ENCODE peak calls at places on chromosome 1, in nine cellular contexts. One of them, this sample, is unnamed.

GRCh38 chr1:23194119-23194984 is 22.9 kb downstream of the HTR1D start:
- DNase-seq in ascending aorta: no peak
- DNase-seq in heart left ventricle: no peak
- DNase-seq in spleen: no peak
- DNase-seq in mesenchymal stem cell: peak; percentile 99
- DNase-seq in cardiac muscle cell: no peak
- DNase-seq in hepatocyte: no peak
- DNase-seq in lower lobe of right lung: no peak
- DNase-seq in IMR-90: peak; percentile 95
- DNase-seq in this sample: no peak

GRCh38 chr1:57599233-57599994 is 175.6 kb upstream of the DAB1 start:
- DNase-seq in ascending aorta: no peak
- DNase-seq in heart left ventricle: no peak
- DNase-seq in spleen: no peak
- DNase-seq in mesenchymal stem cell: peak; percentile 4
- DNase-seq in cardiac muscle cell: peak; percentile 85
- DNase-seq in hepatocyte: peak; percentile 33
- DNase-seq in lower lobe of right lung: no peak
- DNase-seq in IMR-90: peak; percentile 1
- DNase-seq in this sample: no peak

GRCh38 chr1:5891736-5892135 is 100.5 kb downstream of the NPHP4 start:
- DNase-seq in ascending aorta: no peak
- DNase-seq in heart left ventricle: peak; percentile 50
- DNase-seq in spleen: no peak
- DNase-seq in mesenchymal stem cell: no peak
- DNase-seq in cardiac muscle cell: no peak
- DNase-seq in hepatocyte: no peak
- DNase-seq in lower lobe of right lung: peak; percentile 6
- DNase-seq in IMR-90: peak; percentile 25
- DNase-seq in this sample: no peak

GRCh38 chr1:108119500-108119899 is 80.6 kb downstream of the SLC25A24 start:
- DNase-seq in ascending aorta: no peak
- DNase-seq in heart left ventricle: no peak
- DNase-seq in spleen: no peak
- DNase-seq in mesenchymal stem cell: no peak
- DNase-seq in cardiac muscle cell: no peak
- DNase-seq in hepatocyte: no peak
- DNase-seq in lower lobe of right lung: no peak
- DNase-seq in IMR-90: no peak
- DNase-seq in this sample: no peak

GRCh38 chr1:198838022-198838342 is 199.1 kb downstream of the PTPRC start:
- DNase-seq in ascending aorta: no peak
- DNase-seq in heart left ventricle: no peak
- DNase-seq in spleen: no peak
- DNase-seq in mesenchymal stem cell: no peak
- DNase-seq in cardiac muscle cell: no peak
- DNase-seq in hepatocyte: no peak
- DNase-seq in lower lobe of right lung: no peak
- DNase-seq in IMR-90: no peak
- DNase-seq in this sample: no peak

GRCh38 chr1:230327892-230328284 is 98.2 kb downstream of the PGBD5 start:
- DNase-seq in ascending aorta: no peak
- DNase-seq in heart left ventricle: no peak
- DNase-seq in spleen: peak; percentile 58
- DNase-seq in mesenchymal stem cell: peak; percentile 42
- DNase-seq in cardiac muscle cell: no peak
- DNase-seq in hepatocyte: no peak
- DNase-seq in lower lobe of right lung: no peak
- DNase-seq in IMR-90: no peak
- DNase-seq in this sample: no peak

GRCh38 chr1:110136911-110137310 is 13.4 kb upstream of the SLC6A17 start:
- DNase-seq in ascending aorta: peak; percentile 58
- DNase-seq in heart left ventricle: no peak
- DNase-seq in spleen: no peak
- DNase-seq in mesenchymal stem cell: peak; percentile 4
- DNase-seq in cardiac muscle cell: peak; percentile 95
- DNase-seq in hepatocyte: peak; percentile 56
- DNase-seq in lower lobe of right lung: no peak
- DNase-seq in IMR-90: no peak
- DNase-seq in this sample: peak; percentile 42

GRCh38 chr1:66168919-66169725 is 364.8 kb upstream of the SGIP1 start:
- DNase-seq in ascending aorta: no peak
- DNase-seq in heart left ventricle: no peak
- DNase-seq in spleen: no peak
- DNase-seq in mesenchymal stem cell: no peak
- DNase-seq in cardiac muscle cell: peak; percentile 18
- DNase-seq in hepatocyte: no peak
- DNase-seq in lower lobe of right lung: no peak
- DNase-seq in IMR-90: peak; percentile 4
- DNase-seq in this sample: no peak

GRCh38 chr1:230807551-230808267 is 60.5 kb downstream of the CAPN9 start:
- DNase-seq in ascending aorta: no peak
- DNase-seq in heart left ventricle: no peak
- DNase-seq in spleen: no peak
- DNase-seq in mesenchymal stem cell: no peak
- DNase-seq in cardiac muscle cell: no peak
- DNase-seq in hepatocyte: no peak
- DNase-seq in lower lobe of right lung: no peak
- DNase-seq in IMR-90: no peak
- DNase-seq in this sample: no peak

GRCh38 chr1:3577300-3577699 is 34.0 kb downstream of the MEGF6 start:
- DNase-seq in ascending aorta: no peak
- DNase-seq in heart left ventricle: no peak
- DNase-seq in spleen: no peak
- DNase-seq in mesenchymal stem cell: no peak
- DNase-seq in cardiac muscle cell: no peak
- DNase-seq in hepatocyte: no peak
- DNase-seq in lower lobe of right lung: no peak
- DNase-seq in IMR-90: peak; percentile 71
- DNase-seq in this sample: no peak

GRCh38 chr1:155197901-155198546 is 9.7 kb downstream of the THBS3 start:
- DNase-seq in ascending aorta: no peak
- DNase-seq in heart left ventricle: peak; percentile 21
- DNase-seq in spleen: no peak
- DNase-seq in mesenchymal stem cell: no peak
- DNase-seq in cardiac muscle cell: no peak
- DNase-seq in hepatocyte: no peak
- DNase-seq in lower lobe of right lung: no peak
- DNase-seq in IMR-90: no peak
- DNase-seq in this sample: no peak

GRCh38 chr1:36792292-36792691 is 242.0 kb downstream of the GRIK3 start:
- DNase-seq in ascending aorta: no peak
- DNase-seq in heart left ventricle: no peak
- DNase-seq in spleen: no peak
- DNase-seq in mesenchymal stem cell: no peak
- DNase-seq in cardiac muscle cell: no peak
- DNase-seq in hepatocyte: no peak
- DNase-seq in lower lobe of right lung: no peak
- DNase-seq in IMR-90: no peak
- DNase-seq in this sample: no peak

GRCh38 chr1:94279048-94279447 is 41.7 kb upstream of the ARHGAP29 start:
- DNase-seq in ascending aorta: no peak
- DNase-seq in heart left ventricle: no peak
- DNase-seq in spleen: no peak
- DNase-seq in mesenchymal stem cell: peak; percentile 47
- DNase-seq in cardiac muscle cell: no peak
- DNase-seq in hepatocyte: no peak
- DNase-seq in lower lobe of right lung: no peak
- DNase-seq in IMR-90: peak; percentile 45
- DNase-seq in this sample: no peak

GRCh38 chr1:9766759-9767442 is 56.9 kb downstream of the CLSTN1 start:
- DNase-seq in ascending aorta: no peak
- DNase-seq in heart left ventricle: no peak
- DNase-seq in spleen: peak; percentile 27
- DNase-seq in mesenchymal stem cell: peak; percentile 99
- DNase-seq in cardiac muscle cell: no peak
- DNase-seq in hepatocyte: peak; percentile 23
- DNase-seq in lower lobe of right lung: no peak
- DNase-seq in IMR-90: peak; percentile 100
- DNase-seq in this sample: no peak

GRCh38 chr1:58754683-58755467 is 29.0 kb downstream of the JUN start:
- DNase-seq in ascending aorta: no peak
- DNase-seq in heart left ventricle: no peak
- DNase-seq in spleen: no peak
- DNase-seq in mesenchymal stem cell: no peak
- DNase-seq in cardiac muscle cell: no peak
- DNase-seq in hepatocyte: no peak
- DNase-seq in lower lobe of right lung: no peak
- DNase-seq in IMR-90: no peak
- DNase-seq in this sample: no peak
- H3K27ac ChIP-seq in ascending aorta: peak overlapping the region; percentile 81
- H3K27ac ChIP-seq in heart left ventricle: peak overlapping the region; percentile 71
- H3K27ac ChIP-seq in spleen: no peak overlapping the region
- H3K27ac ChIP-seq in mesenchymal stem cell: peak overlapping the region; percentile 81
- H3K27ac ChIP-seq in cardiac muscle cell: no peak overlapping the region
- H3K27ac ChIP-seq in hepatocyte: peak overlapping the region; percentile 25
- H3K27ac ChIP-seq in lower lobe of right lung: peak overlapping the region; percentile 60
- H3K27ac ChIP-seq in IMR-90: peak overlapping the region; percentile 78
- H3K27ac ChIP-seq in this sample: peak overlapping the region; percentile 82

GRCh38 chr1:17488977-17489739 is 49.7 kb upstream of the RCC2 start:
- DNase-seq in ascending aorta: no peak
- DNase-seq in heart left ventricle: peak; percentile 0
- DNase-seq in spleen: no peak
- DNase-seq in mesenchymal stem cell: peak; percentile 28
- DNase-seq in cardiac muscle cell: no peak
- DNase-seq in hepatocyte: peak; percentile 25
- DNase-seq in lower lobe of right lung: no peak
- DNase-seq in IMR-90: peak; percentile 15
- DNase-seq in this sample: no peak
- H3K27ac ChIP-seq in ascending aorta: no peak overlapping the region
- H3K27ac ChIP-seq in heart left ventricle: no peak overlapping the region
- H3K27ac ChIP-seq in spleen: no peak overlapping the region
- H3K27ac ChIP-seq in mesenchymal stem cell: no peak overlapping the region
- H3K27ac ChIP-seq in cardiac muscle cell: no peak overlapping the region
- H3K27ac ChIP-seq in hepatocyte: peak overlapping the region; percentile 22
- H3K27ac ChIP-seq in lower lobe of right lung: no peak overlapping the region
- H3K27ac ChIP-seq in IMR-90: no peak overlapping the region
- H3K27ac ChIP-seq in this sample: no peak overlapping the region

GRCh38 chr1:187409341-187409740 is 580.6 kb downstream of the PLA2G4A start:
- DNase-seq in ascending aorta: no peak
- DNase-seq in heart left ventricle: no peak
- DNase-seq in spleen: no peak
- DNase-seq in mesenchymal stem cell: peak; percentile 94
- DNase-seq in cardiac muscle cell: no peak
- DNase-seq in hepatocyte: peak; percentile 42
- DNase-seq in lower lobe of right lung: no peak
- DNase-seq in IMR-90: peak; percentile 73
- DNase-seq in this sample: no peak
- H3K27ac ChIP-seq in ascending aorta: no peak overlapping the region
- H3K27ac ChIP-seq in heart left ventricle: no peak overlapping the region
- H3K27ac ChIP-seq in spleen: no peak overlapping the region
- H3K27ac ChIP-seq in mesenchymal stem cell: no peak overlapping the region
- H3K27ac ChIP-seq in cardiac muscle cell: peak overlapping the region; percentile 77
- H3K27ac ChIP-seq in hepatocyte: peak overlapping the region; percentile 74
- H3K27ac ChIP-seq in lower lobe of right lung: no peak overlapping the region
- H3K27ac ChIP-seq in IMR-90: no peak overlapping the region
- H3K27ac ChIP-seq in this sample: no peak overlapping the region

GRCh38 chr1:210074904-210075303 is 136.9 kb downstream of the SYT14 start:
- DNase-seq in ascending aorta: no peak
- DNase-seq in heart left ventricle: no peak
- DNase-seq in spleen: no peak
- DNase-seq in mesenchymal stem cell: no peak
- DNase-seq in cardiac muscle cell: no peak
- DNase-seq in hepatocyte: no peak
- DNase-seq in lower lobe of right lung: no peak
- DNase-seq in IMR-90: no peak
- DNase-seq in this sample: no peak
- H3K27ac ChIP-seq in ascending aorta: no peak overlapping the region
- H3K27ac ChIP-seq in heart left ventricle: no peak overlapping the region
- H3K27ac ChIP-seq in spleen: no peak overlapping the region
- H3K27ac ChIP-seq in mesenchymal stem cell: no peak overlapping the region
- H3K27ac ChIP-seq in cardiac muscle cell: no peak overlapping the region
- H3K27ac ChIP-seq in hepatocyte: no peak overlapping the region
- H3K27ac ChIP-seq in lower lobe of right lung: no peak overlapping the region
- H3K27ac ChIP-seq in IMR-90: no peak overlapping the region
- H3K27ac ChIP-seq in this sample: no peak overlapping the region

This sample was measured in left ventricle myocardium inferior.